ENCODE peak calls at places on chromosome 7, in five cellular contexts. V is NAMALWA, G is PC-9, M is Calu3, F is OCI-LY7. B is an unnamed sample.
A peak's percentile ranks its signal among the peaks of the same experiment; 100 is the strongest.

GRCh38 chr7:151699147-151699546 is 177.8 kb downstream of the PRKAG2 start:
- DNase-seq in M (no peak), V (no peak), G (peak; percentile 98), F (no peak), B (peak; percentile 97)

GRCh38 chr7:11846311-11846710 is 14.3 kb upstream of the THSD7A start:
- DNase-seq in G (no peak), F (no peak), V (no peak), M (no peak), B (peak; percentile 59)

GRCh38 chr7:108211382-108212201 is 81.4 kb upstream of the LAMB4 start:
- DNase-seq in G (peak; percentile 68), V (peak; percentile 73), M (peak; percentile 66), F (no peak), B (no peak)

GRCh38 chr7:107446988-107447387 is 22.9 kb upstream of the GPR22 start:
- DNase-seq in F (no peak), G (no peak), M (no peak), V (no peak), B (no peak)

GRCh38 chr7:129684777-129685176 is 73.3 kb downstream of the NRF1 start:
- DNase-seq in M (no peak), F (no peak), V (no peak), G (no peak), B (peak; percentile 37)

GRCh38 chr7:8594115-8594514 is 160.7 kb downstream of the NXPH1 start:
- DNase-seq in G (no peak), V (no peak), M (no peak), F (no peak), B (no peak)

GRCh38 chr7:102415685-102416225 is 17.6 kb upstream of the ORAI2 start:
- DNase-seq in V (peak; percentile 74), G (no peak), F (peak; percentile 67), M (no peak), B (no peak)

GRCh38 chr7:157310676-157311185 is 26.1 kb upstream of the DNAJB6 start:
- DNase-seq in F (no peak), G (no peak), M (peak; percentile 34), V (no peak), B (no peak)

GRCh38 chr7:2028733-2029132 is 204.0 kb downstream of the MAD1L1 start:
- DNase-seq in F (no peak), M (no peak), V (no peak), G (no peak), B (no peak)

GRCh38 chr7:154953006-154953684 is 49.8 kb downstream of the PAXIP1 start:
- DNase-seq in M (peak; percentile 55), G (no peak), F (peak; percentile 58), V (peak; percentile 64), B (peak; percentile 79)

GRCh38 chr7:28481131-28481926 is 69.0 kb downstream of the CREB5 start:
- DNase-seq in F (peak; percentile 49), M (no peak), V (peak; percentile 87), G (no peak), B (no peak)

GRCh38 chr7:146874722-146875121 is 758.1 kb downstream of the CNTNAP2 start:
- DNase-seq in M (no peak), V (no peak), G (no peak), F (no peak), B (no peak)

GRCh38 chr7:131066635-131067034 is 261.0 kb upstream of the MKLN1 start:
- DNase-seq in M (no peak), F (no peak), G (no peak), V (no peak), B (peak; percentile 75)